ENCODE peak calls at places on chromosomes 7 and 10, in five cellular contexts. One of them, this sample, is unnamed.

GRCh38 chr10:2979267-2979660 is 88.1 kb upstream of the PFKP start:
- DNase-seq in MM.1S: no peak
- DNase-seq in BJ: no peak
- DNase-seq in astrocyte of the spinal cord: no peak
- DNase-seq in CD8-positive, alpha-beta T cell: no peak
- DNase-seq in this sample: no peak

GRCh38 chr10:99796928-99797327 is 14.5 kb downstream of the ABCC2 start:
- DNase-seq in MM.1S: no peak
- DNase-seq in BJ: no peak
- DNase-seq in CD8-positive, alpha-beta T cell: no peak
- DNase-seq in astrocyte of the spinal cord: no peak
- DNase-seq in this sample: no peak

GRCh38 chr7:158585721-158586498 is 1.7 kb downstream of the PTPRN2 start:
- DNase-seq in CD8-positive, alpha-beta T cell: no peak
- DNase-seq in astrocyte of the spinal cord: no peak
- DNase-seq in MM.1S: no peak
- DNase-seq in BJ: no peak
- DNase-seq in this sample: no peak

GRCh38 chr10:22315455-22316285 is 518 bp upstream of the COMMD3 start:
- DNase-seq in CD8-positive, alpha-beta T cell: no peak
- DNase-seq in MM.1S: no peak
- DNase-seq in BJ: no peak
- DNase-seq in astrocyte of the spinal cord: no peak
- DNase-seq in this sample: no peak

GRCh38 chr10:73644767-73645166 is 3.5 kb upstream of the MYOZ1 start:
- DNase-seq in CD8-positive, alpha-beta T cell: no peak
- DNase-seq in MM.1S: no peak
- DNase-seq in astrocyte of the spinal cord: no peak
- DNase-seq in BJ: no peak
- DNase-seq in this sample: no peak

GRCh38 chr10:13536674-13537366 is 8.0 kb upstream of the BEND7 start:
- DNase-seq in astrocyte of the spinal cord: peak; percentile 35
- DNase-seq in MM.1S: peak; percentile 25
- DNase-seq in CD8-positive, alpha-beta T cell: no peak
- DNase-seq in BJ: no peak
- DNase-seq in this sample: no peak

GRCh38 chr7:102220929-102221850 is 65.5 kb upstream of the SH2B2 start:
- DNase-seq in CD8-positive, alpha-beta T cell: no peak
- DNase-seq in astrocyte of the spinal cord: peak; percentile 67
- DNase-seq in MM.1S: no peak
- DNase-seq in BJ: no peak
- DNase-seq in this sample: no peak

GRCh38 chr10:111344804-111345203 is 268.0 kb downstream of the ADRA2A start:
- DNase-seq in BJ: no peak
- DNase-seq in MM.1S: peak; percentile 46
- DNase-seq in astrocyte of the spinal cord: no peak
- DNase-seq in CD8-positive, alpha-beta T cell: no peak
- DNase-seq in this sample: no peak

GRCh38 chr7:8214162-8214897 is 47.6 kb downstream of the ICA1 start:
- DNase-seq in astrocyte of the spinal cord: peak; percentile 39
- DNase-seq in CD8-positive, alpha-beta T cell: no peak
- DNase-seq in BJ: peak; percentile 66
- DNase-seq in MM.1S: no peak
- DNase-seq in this sample: no peak
- TF ChIP-seq CTCF in astrocyte of the spinal cord: no peak
- TF ChIP-seq CTCF in CD8-positive, alpha-beta T cell: no peak
- TF ChIP-seq CTCF in BJ: no peak
- TF ChIP-seq CTCF in MM.1S: no peak
- TF ChIP-seq CTCF in this sample: no peak

DNA sequence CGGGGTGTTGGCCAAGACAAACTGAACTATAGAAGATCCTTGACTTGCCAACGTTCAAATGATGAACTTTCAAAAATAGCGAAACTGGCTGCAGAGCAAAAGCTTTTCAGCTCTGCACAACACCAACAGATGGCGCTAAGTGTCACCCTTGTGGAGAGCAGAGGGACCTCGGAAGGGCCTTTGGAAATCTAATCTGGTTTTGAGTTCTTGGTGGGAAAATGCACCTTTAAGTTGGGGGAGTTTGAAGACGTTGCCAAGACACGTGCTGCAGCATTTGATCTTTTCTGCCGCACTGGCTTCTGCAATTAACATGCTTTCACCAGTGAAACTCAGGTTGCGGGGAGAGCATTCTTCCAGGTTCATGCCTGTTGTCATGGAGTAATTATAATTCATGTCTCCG is 26.3 kb upstream of the WDR11 start:
- DNase-seq in astrocyte of the spinal cord: peak; percentile 6
- DNase-seq in BJ: no peak
- DNase-seq in CD8-positive, alpha-beta T cell: no peak
- DNase-seq in MM.1S: peak; percentile 21
- DNase-seq in this sample: no peak
- TF ChIP-seq CTCF in astrocyte of the spinal cord: peak; percentile 62
- TF ChIP-seq CTCF in BJ: peak; percentile 28
- TF ChIP-seq CTCF in CD8-positive, alpha-beta T cell: no peak
- TF ChIP-seq CTCF in MM.1S: peak; percentile 25
- TF ChIP-seq CTCF in this sample: no peak

GRCh38 chr7:99408347-99409191 is at the start of the genes BUD31 and PDAP1:
- DNase-seq in astrocyte of the spinal cord: peak; percentile 96
- DNase-seq in CD8-positive, alpha-beta T cell: peak; percentile 93
- DNase-seq in BJ: peak; percentile 70
- DNase-seq in MM.1S: peak; percentile 93
- DNase-seq in this sample: peak; percentile 96
- TF ChIP-seq CTCF in astrocyte of the spinal cord: no peak
- TF ChIP-seq CTCF in CD8-positive, alpha-beta T cell: peak; percentile 19
- TF ChIP-seq CTCF in BJ: peak; percentile 14
- TF ChIP-seq CTCF in MM.1S: no peak
- TF ChIP-seq CTCF in this sample: no peak

DNA sequence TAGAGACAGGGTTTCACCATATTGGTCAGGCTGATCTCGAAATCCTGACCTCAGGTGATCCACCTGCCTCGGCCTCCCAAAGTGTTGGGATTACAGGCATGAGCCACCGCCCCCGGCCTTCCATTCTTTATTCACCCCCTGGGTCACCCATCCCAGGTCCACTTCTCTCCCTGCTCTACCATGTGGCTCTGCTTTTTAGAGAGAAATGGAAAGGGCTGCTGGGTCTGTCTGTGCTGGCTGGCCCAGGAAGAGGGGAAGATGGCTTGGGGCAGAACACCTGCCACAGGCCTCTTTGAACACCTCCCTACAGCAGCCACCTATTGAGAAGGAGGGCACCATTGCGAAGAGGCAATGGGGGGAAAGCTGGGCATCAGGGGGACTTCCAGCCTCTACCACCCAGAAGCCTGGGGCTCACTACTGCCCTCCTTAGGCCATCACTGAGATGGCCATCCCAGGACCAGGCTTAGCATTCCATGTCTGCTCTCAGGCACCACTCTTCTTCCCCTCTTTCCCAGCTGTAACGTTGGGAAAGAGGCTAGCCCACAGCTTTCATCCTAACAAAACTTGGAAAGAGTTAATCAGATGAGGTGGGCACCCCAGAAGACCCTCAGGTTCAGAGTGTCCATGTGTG is 256.3 kb downstream of the GRID1 start:
- DNase-seq in astrocyte of the spinal cord: no peak
- DNase-seq in BJ: no peak
- DNase-seq in MM.1S: no peak
- DNase-seq in CD8-positive, alpha-beta T cell: no peak
- DNase-seq in this sample: no peak
- TF ChIP-seq CTCF in astrocyte of the spinal cord: no peak
- TF ChIP-seq CTCF in BJ: peak; percentile 10
- TF ChIP-seq CTCF in MM.1S: no peak
- TF ChIP-seq CTCF in CD8-positive, alpha-beta T cell: no peak
- TF ChIP-seq CTCF in this sample: no peak

GRCh38 chr10:50361946-50362345 is 110.6 kb upstream of the ASAH2 start:
- DNase-seq in astrocyte of the spinal cord: no peak
- DNase-seq in BJ: no peak
- DNase-seq in MM.1S: no peak
- DNase-seq in CD8-positive, alpha-beta T cell: no peak
- DNase-seq in this sample: no peak

GRCh38 chr10:50362547-50363125 is 111.3 kb upstream of the ASAH2 start:
- DNase-seq in CD8-positive, alpha-beta T cell: no peak
- DNase-seq in astrocyte of the spinal cord: no peak
- DNase-seq in BJ: no peak
- DNase-seq in MM.1S: peak; percentile 22
- DNase-seq in this sample: no peak

GRCh38 chr10:50369931-50370330 is 118.6 kb upstream of the ASAH2 start:
- DNase-seq in BJ: no peak
- DNase-seq in MM.1S: no peak
- DNase-seq in CD8-positive, alpha-beta T cell: no peak
- DNase-seq in astrocyte of the spinal cord: no peak
- DNase-seq in this sample: no peak

GRCh38 chr10:50367732-50368131 is 116.4 kb upstream of the ASAH2 start:
- DNase-seq in CD8-positive, alpha-beta T cell: no peak
- DNase-seq in astrocyte of the spinal cord: peak; percentile 39
- DNase-seq in BJ: no peak
- DNase-seq in MM.1S: peak; percentile 44
- DNase-seq in this sample: no peak
- TF ChIP-seq CTCF in CD8-positive, alpha-beta T cell: no peak
- TF ChIP-seq CTCF in astrocyte of the spinal cord: peak; percentile 30
- TF ChIP-seq CTCF in BJ: peak; percentile 52
- TF ChIP-seq CTCF in MM.1S: peak; percentile 45
- TF ChIP-seq CTCF in this sample: no peak

GRCh38 chr10:44965104-44965503 is 5.5 kb downstream of the RASSF4 start:
- DNase-seq in astrocyte of the spinal cord: no peak
- DNase-seq in CD8-positive, alpha-beta T cell: no peak
- DNase-seq in MM.1S: no peak
- DNase-seq in BJ: no peak
- DNase-seq in this sample: no peak

GRCh38 chr10:44966816-44967509 is 7.4 kb downstream of the RASSF4 start:
- DNase-seq in BJ: no peak
- DNase-seq in CD8-positive, alpha-beta T cell: no peak
- DNase-seq in astrocyte of the spinal cord: no peak
- DNase-seq in MM.1S: no peak
- DNase-seq in this sample: no peak

GRCh38 chr10:44966129-44966815 is 6.7 kb downstream of the RASSF4 start:
- DNase-seq in MM.1S: no peak
- DNase-seq in astrocyte of the spinal cord: no peak
- DNase-seq in CD8-positive, alpha-beta T cell: no peak
- DNase-seq in BJ: no peak
- DNase-seq in this sample: no peak

GRCh38 chr10:44963772-44964633 is 4.4 kb downstream of the RASSF4 start:
- DNase-seq in CD8-positive, alpha-beta T cell: no peak
- DNase-seq in BJ: no peak
- DNase-seq in MM.1S: peak; percentile 69
- DNase-seq in astrocyte of the spinal cord: no peak
- DNase-seq in this sample: no peak

GRCh38 chr10:44965651-44966097 is 6.1 kb downstream of the RASSF4 start:
- DNase-seq in MM.1S: no peak
- DNase-seq in astrocyte of the spinal cord: no peak
- DNase-seq in CD8-positive, alpha-beta T cell: no peak
- DNase-seq in BJ: no peak
- DNase-seq in this sample: no peak
- TF ChIP-seq CTCF in MM.1S: no peak
- TF ChIP-seq CTCF in astrocyte of the spinal cord: no peak
- TF ChIP-seq CTCF in CD8-positive, alpha-beta T cell: no peak
- TF ChIP-seq CTCF in BJ: no peak
- TF ChIP-seq CTCF in this sample: no peak

DNA sequence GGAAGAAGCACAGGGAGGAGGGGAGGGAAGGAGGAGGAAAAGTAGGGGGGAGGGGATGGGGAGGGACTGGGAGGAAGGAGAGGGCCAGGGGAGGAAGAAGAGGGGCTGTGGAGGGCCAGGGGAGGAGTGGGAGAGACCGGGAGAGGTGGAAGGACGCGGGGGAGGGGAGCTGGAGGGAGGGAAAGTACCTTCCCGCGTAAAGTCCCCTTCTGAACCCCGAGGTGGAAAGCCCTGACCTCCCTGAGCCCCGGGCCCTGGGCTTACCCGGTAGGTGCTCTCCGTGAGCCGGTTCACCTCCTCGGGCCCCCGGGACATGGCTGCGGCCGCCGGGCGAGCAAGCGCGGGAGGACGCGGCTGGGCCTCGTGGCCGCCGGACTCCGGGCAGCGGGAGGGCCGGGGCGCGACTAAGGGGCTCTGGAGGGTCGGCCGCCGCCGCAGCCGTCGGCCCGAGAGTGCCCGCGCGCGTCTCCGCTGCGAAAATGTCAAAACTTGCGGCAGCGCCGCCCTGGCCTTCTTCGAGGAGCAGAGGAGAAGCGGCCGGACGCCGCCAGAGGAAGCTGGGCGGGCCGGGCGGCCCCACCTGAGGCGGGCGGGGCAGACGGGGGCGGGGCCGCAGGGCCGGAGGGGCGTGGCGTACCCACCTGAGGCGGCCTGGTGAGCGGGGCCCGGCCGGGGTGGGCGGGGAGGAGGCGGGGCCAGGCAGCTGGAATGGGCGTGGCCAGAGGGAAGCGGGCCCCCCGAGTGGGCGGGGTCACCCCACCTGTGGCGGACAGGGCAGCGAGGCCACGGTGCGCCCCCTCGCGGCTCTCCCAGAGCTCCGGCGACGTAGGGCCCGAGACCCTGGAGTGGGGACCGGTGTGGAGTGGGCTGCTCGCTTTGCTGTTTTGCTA is at the start of gene BAIAP2L1:
- DNase-seq in MM.1S: peak; percentile 92
- DNase-seq in CD8-positive, alpha-beta T cell: peak; percentile 87
- DNase-seq in BJ: no peak
- DNase-seq in astrocyte of the spinal cord: peak; percentile 71
- DNase-seq in this sample: peak; percentile 87
- TF ChIP-seq CTCF in MM.1S: peak; percentile 72
- TF ChIP-seq CTCF in CD8-positive, alpha-beta T cell: peak; percentile 38
- TF ChIP-seq CTCF in BJ: peak; percentile 79
- TF ChIP-seq CTCF in astrocyte of the spinal cord: peak; percentile 71
- TF ChIP-seq CTCF in this sample: no peak

DNA sequence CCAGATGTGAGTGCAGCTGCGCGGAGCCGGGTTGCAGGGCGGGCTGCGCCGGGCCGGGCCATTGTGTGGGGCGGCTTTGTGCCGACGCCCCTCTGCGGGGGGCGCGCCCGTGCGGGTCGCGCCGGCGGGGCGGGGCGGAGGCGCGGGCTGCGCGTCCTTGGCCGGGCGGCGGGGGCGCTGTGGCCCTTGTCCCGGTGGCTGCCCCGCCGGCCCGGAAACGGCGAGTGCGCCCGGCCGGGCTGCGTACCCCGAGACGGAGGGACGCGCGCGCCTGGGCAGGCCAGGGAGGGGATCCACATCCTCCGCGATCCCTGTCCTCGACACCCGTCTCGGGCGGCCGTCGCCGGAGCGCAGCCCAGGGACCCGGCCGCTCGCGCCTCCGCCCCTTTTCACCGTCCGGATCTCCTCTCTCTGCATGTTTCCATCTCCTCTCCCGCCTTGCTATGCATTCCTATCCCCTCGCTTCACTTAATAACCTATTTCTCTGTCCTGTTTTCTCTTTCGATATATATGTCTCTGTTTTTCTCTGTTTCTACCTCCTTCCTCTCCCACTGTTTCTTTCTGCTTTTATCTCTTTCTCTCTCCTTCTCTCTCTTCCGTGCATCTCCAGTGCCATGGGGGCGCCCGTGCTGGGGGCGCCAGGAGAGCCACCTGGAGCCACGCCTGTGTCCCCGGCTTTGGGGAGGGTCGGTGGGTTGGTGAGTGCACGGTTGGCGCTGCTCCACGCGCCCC is 765 bp downstream of the PFKFB3 start:
- DNase-seq in CD8-positive, alpha-beta T cell: peak; percentile 61
- DNase-seq in MM.1S: peak; percentile 54
- DNase-seq in BJ: no peak
- DNase-seq in astrocyte of the spinal cord: peak; percentile 50
- DNase-seq in this sample: peak; percentile 76
- TF ChIP-seq CTCF in CD8-positive, alpha-beta T cell: no peak
- TF ChIP-seq CTCF in MM.1S: no peak
- TF ChIP-seq CTCF in BJ: peak; percentile 0
- TF ChIP-seq CTCF in astrocyte of the spinal cord: peak; percentile 13
- TF ChIP-seq CTCF in this sample: peak; percentile 13

This sample was measured in activated B cell treated with CpG ODN at 0.5 μM for 24 hours.